ENCODE peak calls at places on chromosomes 6 and 20, in five cellular contexts. Y is pons, B is aorta, K is RPMI7951, M is coronary artery. L is an unnamed sample.

GRCh38 chr20:45592574-45593189 is 13.6 kb upstream of the WFDC8 start:
- DNase-seq in Y (peak), B (no peak), K (peak), M (no peak), L (no peak)

GRCh38 chr6:139194740-139195139 is 59.9 kb downstream of the HECA start:
- DNase-seq in Y (no peak), B (no peak), K (no peak), M (no peak), L (no peak)

GRCh38 chr6:133835901-133836300 is 53.0 kb upstream of the TCF21 start:
- DNase-seq in Y (no peak), B (no peak), K (no peak), M (no peak), L (no peak)

GRCh38 chr6:134936476-134936875 is 13.4 kb downstream of the ALDH8A1 start:
- DNase-seq in Y (no peak), B (no peak), K (no peak), M (no peak), L (no peak)

GRCh38 chr20:32451682-32452461 is 93.7 kb downstream of the ASXL1 start:
- DNase-seq in Y (no peak), B (peak), K (no peak), M (no peak), L (no peak)

GRCh38 chr20:48731581-48731980 is 96.2 kb downstream of the PREX1 start:
- DNase-seq in Y (no peak), B (peak), K (no peak), M (no peak), L (no peak)

GRCh38 chr20:37755665-37756064 is 61.8 kb downstream of the CTNNBL1 start:
- DNase-seq in Y (peak), B (no peak), K (no peak), M (no peak), L (peak)

GRCh38 chr20:61449057-61449456 is 197.0 kb downstream of the CDH4 start:
- DNase-seq in Y (no peak), B (no peak), K (no peak), M (no peak), L (no peak)

GRCh38 chr20:51402201-51402600 is 140.3 kb downstream of the NFATC2 start:
- DNase-seq in Y (peak), B (no peak), K (peak), M (no peak), L (no peak)

GRCh38 chr6:147676468-147676867 is 168.0 kb downstream of the SAMD5 start:
- DNase-seq in Y (no peak), B (no peak), K (no peak), M (no peak), L (no peak)

GRCh38 chr20:34627458-34627857 is 49.4 kb downstream of the PIGU start:
- DNase-seq in Y (no peak), B (no peak), K (no peak), M (no peak), L (no peak)

GRCh38 chr6:18693923-18694322 is 306.8 kb downstream of the RNF144B start:
- DNase-seq in Y (no peak), B (no peak), K (no peak), M (no peak), L (no peak)

GRCh38 chr20:63399596-63400375 is 38.6 kb upstream of the CHRNA4 start:
- DNase-seq in Y (no peak), B (no peak), K (no peak), M (no peak), L (no peak)

GRCh38 chr6:168269455-168270243 is 49.9 kb downstream of the DACT2 start:
- DNase-seq in Y (no peak), B (no peak), K (no peak), M (no peak), L (no peak)

GRCh38 chr6:136553166-136553787 is 3.1 kb upstream of the MAP7 start:
- DNase-seq in Y (no peak), B (no peak), K (no peak), M (no peak), L (no peak)

GRCh38 chr6:137044366-137045220 is at the start of gene IL20RA:
- DNase-seq in Y (no peak), B (peak), K (peak), M (no peak), L (no peak)

GRCh38 chr20:13995841-13996240 is 525 bp downstream of the MACROD2 start:
- DNase-seq in Y (peak), B (peak), K (no peak), M (no peak), L (peak)

GRCh38 chr6:3075522-3076113 is 7.3 kb downstream of the RIPK1 start:
- DNase-seq in Y (no peak), B (no peak), K (no peak), M (no peak), L (no peak)

GRCh38 chr20:62244644-62245108 is 6.4 kb downstream of the OSBPL2 start:
- DNase-seq in Y (no peak), B (no peak), K (no peak), M (no peak), L (no peak)

GRCh38 chr6:11938285-11938890 is 73.7 kb upstream of the HIVEP1 start:
- DNase-seq in Y (no peak), B (no peak), K (peak), M (no peak), L (no peak)

GRCh38 chr20:46348231-46348803 is 40.0 kb upstream of the CDH22 start:
- DNase-seq in Y (no peak), B (no peak), K (no peak), M (no peak), L (peak)

GRCh38 chr6:133645000-133645619 is 243.8 kb upstream of the TCF21 start:
- DNase-seq in Y (no peak), B (no peak), K (peak), M (no peak), L (no peak)

GRCh38 chr6:42742116-42742894 is 3.6 kb downstream of the TBCC start:
- DNase-seq in Y (no peak), B (peak), K (peak), M (no peak), L (no peak)

GRCh38 chr6:133587841-133588240 is 301.1 kb upstream of the TCF21 start:
- DNase-seq in Y (no peak), B (no peak), K (no peak), M (no peak), L (no peak)

L was measured in posterior cingulate gyrus.